ENCODE peak calls at places on chromosomes 11 and 22, in five cellular contexts. Y is body of pancreas, J is heart left ventricle, K is HTR-8/SVneo, F is AG08396. N is an unnamed sample.
A peak's percentile ranks its signal among the peaks of the same experiment; 100 is the strongest.

GRCh38 chr11:65401073-65401802 is 14.8 kb downstream of the FRMD8 start:
- DNase-seq in F (no peak), J (no peak), K (no peak), Y (no peak), N (no peak)

GRCh38 chr22:29877620-29878019 is 5.4 kb upstream of the MTMR3 start:
- DNase-seq in Y (no peak), F (no peak), K (no peak), J (no peak), N (no peak)

GRCh38 chr11:79400717-79401330 is 40.0 kb downstream of the TENM4 start:
- DNase-seq in J (no peak), F (peak; percentile 55), Y (no peak), K (no peak), N (no peak)

GRCh38 chr11:109490953-109491733 is 69.2 kb downstream of the C11orf87 start:
- DNase-seq in J (no peak), F (no peak), Y (no peak), K (no peak), N (no peak)

GRCh38 chr11:86244063-86244521 is 461 bp upstream of the EED start:
- DNase-seq in Y (peak; percentile 91), K (peak; percentile 92), F (peak; percentile 91), J (peak; percentile 90), N (peak; percentile 92)

GRCh38 chr11:124394408-124394807 is 4.4 kb downstream of the OR8B3 start:
- DNase-seq in J (no peak), F (no peak), K (no peak), Y (no peak), N (no peak)

GRCh38 chr11:76337918-76338317 is 43.0 kb downstream of the THAP12 start:
- DNase-seq in Y (no peak), K (no peak), F (no peak), J (no peak), N (no peak)

GRCh38 chr11:6498121-6498520 is 1.0 kb downstream of the DNHD1 start:
- DNase-seq in J (no peak), F (peak; percentile 40), K (no peak), Y (no peak), N (no peak)

GRCh38 chr11:65127473-65128181 is 5.5 kb downstream of the MRPL49 start:
- DNase-seq in Y (no peak), K (no peak), F (no peak), J (no peak), N (no peak)

GRCh38 chr11:35077709-35078695 is 61.0 kb upstream of the CD44 start:
- DNase-seq in J (no peak), F (no peak), Y (no peak), K (peak; percentile 45), N (no peak)

GRCh38 chr11:34789196-34789834 is 126.9 kb downstream of the APIP start:
- DNase-seq in F (no peak), K (no peak), J (no peak), Y (no peak), N (no peak)

GRCh38 chr11:92702771-92703170 is 266.7 kb upstream of the MTNR1B start:
- DNase-seq in J (no peak), F (no peak), K (no peak), Y (no peak), N (no peak)

GRCh38 chr11:45803981-45804805 is 756 bp upstream of the SLC35C1 start:
- DNase-seq in J (peak; percentile 86), Y (peak; percentile 86), K (peak; percentile 39), F (peak; percentile 71), N (peak; percentile 94)

GRCh38 chr22:24694971-24695928 is 79.3 kb downstream of the PIWIL3 start:
- DNase-seq in K (no peak), J (no peak), Y (no peak), F (no peak), N (no peak)

GRCh38 chr11:19200410-19201201 is 1.2 kb downstream of the CSRP3 start:
- DNase-seq in F (peak; percentile 56), K (peak; percentile 34), J (no peak), Y (no peak), N (no peak)

GRCh38 chr11:46458491-46458890 is 66.9 kb upstream of the CHRM4 start:
- DNase-seq in Y (no peak), J (no peak), K (no peak), F (no peak), N (no peak)

GRCh38 chr11:96367357-96367756 is 22.4 kb downstream of the CCDC82 start:
- DNase-seq in Y (no peak), F (no peak), K (no peak), J (no peak), N (no peak)

GRCh38 chr11:125950696-125951645 is 5.1 kb downstream of the VSIG10L2 start:
- DNase-seq in F (peak; percentile 41), K (no peak), J (peak; percentile 81), Y (peak; percentile 50), N (peak; percentile 88)

GRCh38 chr11:128886401-128887119 is 4.6 kb upstream of the KCNJ5 start:
- DNase-seq in F (no peak), K (peak; percentile 8), Y (peak; percentile 82), J (no peak), N (no peak)

GRCh38 chr22:46753360-46753759 is 9.1 kb upstream of the TBC1D22A start:
- DNase-seq in J (no peak), F (no peak), Y (no peak), K (no peak), N (no peak)

GRCh38 chr11:76795936-76796441 is 12.8 kb downstream of the TSKU start:
- DNase-seq in F (no peak), K (no peak), Y (no peak), J (peak; percentile 2), N (no peak)

GRCh38 chr11:128763224-128763623 is 69.4 kb downstream of the FLI1 start:
- DNase-seq in J (no peak), F (no peak), Y (no peak), K (no peak), N (no peak)

GRCh38 chr11:35389897-35390462 is 29.4 kb downstream of the SLC1A2 start:
- DNase-seq in Y (no peak), J (no peak), K (no peak), F (no peak), N (no peak)

GRCh38 chr11:70473186-70473872 is 75.0 kb downstream of the CTTN start:
- DNase-seq in Y (no peak), K (no peak), F (no peak), J (no peak), N (no peak)

N was measured in Right ventricle myocardium inferior.